ENCODE peak calls at places on chromosomes 1 and 21, in five cellular contexts. T is heart right ventricle, E is brain microvascular endothelial cell, S is pancreas, M is fibroblast of lung. N is an unnamed sample. For H3K36me3, the result is how much of the 10 kb centered on the place peaks cover.

GRCh38 chr1:184158911-184159701 is 107.6 kb downstream of the TSEN15 start:
- DNase-seq in T (no peak), S (no peak), E (no peak), M (no peak), N (no peak)

GRCh38 chr1:3119748-3120524 is 50.9 kb downstream of the PRDM16 start:
- DNase-seq in T (peak), S (no peak), M (no peak), E (no peak), N (no peak)

GRCh38 chr1:93910305-93910704 is 1.1 kb upstream of the GCLM start:
- DNase-seq in M (no peak), S (no peak), T (no peak), E (no peak), N (no peak)

GRCh38 chr1:51472349-51472748 is 46.7 kb downstream of the EPS15 start:
- DNase-seq in S (no peak), M (peak), E (no peak), T (no peak), N (no peak)

GRCh38 chr1:223702735-223703667 is 9.3 kb upstream of the CAPN2 start:
- DNase-seq in E (no peak), T (no peak), M (peak), S (no peak), N (no peak)

GRCh38 chr1:54800899-54801759 is at the start of gene TTC22:
- DNase-seq in M (no peak), T (no peak), E (no peak), S (peak), N (no peak)

GRCh38 chr21:34818663-34819158 is 149.9 kb downstream of the CLIC6 start:
- DNase-seq in T (no peak), M (peak), E (no peak), S (no peak), N (no peak)

GRCh38 chr1:7464736-7465135 is 306.4 kb upstream of the VAMP3 start:
- DNase-seq in T (no peak), E (no peak), S (no peak), M (no peak), N (no peak)

GRCh38 chr21:39094847-39095525 is 88.3 kb downstream of the PSMG1 start:
- DNase-seq in T (no peak), M (peak), S (no peak), E (peak), N (no peak)

GRCh38 chr1:17433261-17433660 is 6.2 kb downstream of the RCC2 start:
- DNase-seq in S (no peak), T (no peak), E (no peak), M (no peak), N (no peak)

GRCh38 chr21:46096596-46096981 is 1.3 kb upstream of the COL6A2 start:
- DNase-seq in T (no peak), M (no peak), S (no peak), E (no peak), N (no peak)

GRCh38 chr1:168799918-168800605 is 71.1 kb upstream of the DPT start:
- DNase-seq in E (no peak), S (no peak), M (no peak), T (no peak), N (no peak)

GRCh38 chr1:1285618-1286311 is 5.5 kb downstream of the SCNN1D start:
- DNase-seq in S (no peak), E (no peak), T (no peak), M (no peak), N (no peak)

GRCh38 chr1:17829579-17829978 is 74.4 kb downstream of the ACTL8 start:
- DNase-seq in E (no peak), T (peak), S (no peak), M (no peak), N (no peak)

GRCh38 chr1:56147459-56147858 is 431.9 kb downstream of the PLPP3 start:
- DNase-seq in S (no peak), E (no peak), T (no peak), M (no peak), N (no peak)

GRCh38 chr21:37780991-37781983 is 135.0 kb downstream of the KCNJ6 start:
- DNase-seq in M (no peak), E (no peak), S (no peak), T (no peak), N (no peak)

GRCh38 chr1:180954766-180955165 is 42.1 kb downstream of the KIAA1614 start:
- DNase-seq in E (no peak), S (no peak), M (no peak), T (no peak), N (no peak)

GRCh38 chr1:19481826-19482398 is 3.4 kb downstream of the CAPZB start:
- DNase-seq in T (no peak), M (no peak), E (no peak), S (no peak), N (no peak)

GRCh38 chr1:55472784-55473183 is 257.6 kb upstream of the USP24 start:
- DNase-seq in T (no peak), M (no peak), E (no peak), S (no peak), N (no peak)

GRCh38 chr21:32174819-32175218 is 104.0 kb downstream of the MIS18A start:
- DNase-seq in E (no peak), T (no peak), S (no peak), M (no peak), N (no peak)

GRCh38 chr1:19336543-19336942 is 24.4 kb downstream of the SLC66A1 start:
- DNase-seq in S (no peak), T (no peak), M (no peak), E (no peak), N (no peak)

GRCh38 chr21:14977814-14978213 is 87.0 kb downstream of the NRIP1 start:
- DNase-seq in S (no peak), M (no peak), T (no peak), E (no peak), N (no peak)

GRCh38 chr1:204523605-204524215 is 7.5 kb downstream of the MDM4 start:
- DNase-seq in E (no peak), T (no peak), M (no peak), S (no peak), N (no peak)

GRCh38 chr1:4174291-4175200 is 274.5 kb upstream of the C1orf174 start:
- DNase-seq in E (no peak), S (no peak), T (no peak), M (no peak), N (no peak)

GRCh38 chr1:174871886-174872285 is 127.9 kb upstream of the CACYBP start:
- DNase-seq in M (no peak), T (no peak), E (no peak), S (no peak), N (no peak)

GRCh38 chr1:150053911-150054310 is 13.7 kb upstream of the VPS45 start:
- DNase-seq in T (no peak), E (no peak), M (no peak), S (no peak), N (no peak)

GRCh38 chr1:207925210-207925609 is 14.3 kb upstream of the CD34 start:
- DNase-seq in S (no peak), E (peak), T (peak), M (peak), N (no peak)

GRCh38 chr1:119635801-119636390 is 12.2 kb downstream of the ZNF697 start:
- DNase-seq in T (no peak), E (peak), M (no peak), S (no peak), N (no peak)

GRCh38 chr21:21232320-21232719 is 234.1 kb downstream of the NCAM2 start:
- DNase-seq in M (peak), S (no peak), E (peak), T (no peak), N (no peak)

GRCh38 chr1:31372961-31373896 is at the start of gene FABP3:
- DNase-seq in E (peak), T (peak), S (peak), M (peak), N (peak)

GRCh38 chr1:16143005-16143565 is 12.8 kb downstream of the EPHA2 start:
- DNase-seq in E (no peak), M (no peak), T (no peak), S (no peak), N (no peak)

DNA sequence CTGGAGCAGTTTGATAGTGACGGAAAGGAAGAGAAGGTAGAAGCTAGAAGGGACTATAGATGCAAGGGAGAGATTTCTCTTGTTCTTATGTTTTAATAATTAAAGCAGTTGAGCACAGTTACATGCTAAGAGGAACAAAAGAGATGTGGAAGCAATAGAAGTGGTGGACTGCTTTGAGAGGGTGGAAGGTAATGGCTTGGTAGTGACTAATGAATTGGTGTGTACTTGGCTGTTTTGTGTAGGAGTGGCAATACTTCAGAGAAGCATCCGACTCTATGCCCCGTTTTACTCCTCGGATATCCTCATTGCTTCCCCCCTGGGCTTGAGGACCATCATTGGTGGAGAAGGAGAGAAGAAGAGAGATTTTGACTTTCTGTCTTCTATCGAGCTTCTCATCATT is 12.8 kb downstream of the UTP25 start:
- DNase-seq in T (no peak), S (no peak), E (no peak), M (no peak), N (no peak)
- H3K36me3 ChIP-seq in T (half or more), S (under half), E (half or more), M (under half), N (half or more)

GRCh38 chr1:115507256-115507589 is 134.5 kb upstream of the VANGL1 start:
- DNase-seq in S (no peak), E (peak), T (no peak), M (peak), N (no peak)
- TF ChIP-seq CTCF in S (no peak), E (peak), T (no peak), M (peak), N (no peak)

GRCh38 chr1:172391972-172392371 is 28.5 kb upstream of the C1orf105 start:
- DNase-seq in M (no peak), E (no peak), S (no peak), T (no peak), N (no peak)

GRCh38 chr1:172394811-172395210 is 25.7 kb upstream of the C1orf105 start:
- DNase-seq in E (no peak), S (no peak), M (no peak), T (no peak), N (no peak)

GRCh38 chr1:172394167-172394751 is 26.2 kb upstream of the C1orf105 start:
- DNase-seq in S (no peak), E (no peak), T (no peak), M (no peak), N (no peak)

GRCh38 chr1:172390620-172391491 is 29.6 kb upstream of the C1orf105 start:
- DNase-seq in E (peak), S (peak), M (no peak), T (no peak), N (no peak)

GRCh38 chr1:172393354-172393753 is 27.1 kb upstream of the C1orf105 start:
- DNase-seq in S (no peak), E (no peak), T (no peak), M (no peak), N (no peak)
- H3K27ac ChIP-seq in S (peak), E (no peak), T (no peak), M (no peak), N (peak)

DNA sequence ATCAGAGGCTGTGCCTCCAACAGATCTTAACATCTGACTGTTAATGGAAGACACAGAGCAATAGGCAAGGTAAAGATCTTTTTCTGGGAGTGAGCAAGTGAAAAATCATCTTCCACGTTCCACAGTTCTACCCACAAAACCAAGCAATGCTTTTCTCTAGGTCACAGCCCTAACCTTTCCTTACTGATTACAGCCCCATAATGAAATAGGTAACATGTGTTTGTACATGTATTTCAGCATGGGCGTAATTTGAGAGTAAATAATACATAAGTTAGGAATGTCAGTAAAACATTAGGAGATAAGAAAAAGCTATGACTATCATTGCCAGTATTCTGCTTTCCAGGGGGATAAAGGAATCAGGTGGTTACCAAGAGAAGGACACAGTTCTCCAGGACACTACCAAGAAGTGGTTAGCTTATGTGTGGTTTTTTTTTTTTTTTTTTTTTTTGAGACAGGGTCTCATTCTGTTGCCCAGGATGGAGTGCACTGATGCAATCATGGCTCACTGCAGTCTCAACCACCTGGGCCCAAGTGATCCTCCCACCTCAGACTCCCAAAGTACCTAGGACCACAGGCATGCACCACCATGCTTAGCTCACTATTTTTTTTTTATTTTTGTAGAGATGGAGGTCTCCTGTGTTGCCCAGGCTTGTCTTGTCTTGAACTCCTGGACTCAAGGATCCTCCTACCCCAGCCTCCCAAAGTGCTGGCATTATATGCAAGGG is 72.0 kb downstream of the DAP3 start:
- DNase-seq in E (no peak), S (no peak), T (no peak), M (no peak), N (no peak)
- H3K36me3 ChIP-seq in E (half or more), S (under half), T (half or more), M (under half), N (half or more)

GRCh38 chr1:203286161-203286984 is 18.9 kb upstream of the BTG2 start:
- DNase-seq in M (no peak), E (no peak), S (peak), T (no peak), N (no peak)
- TF ChIP-seq CTCF in M (no peak), E (no peak), S (no peak), T (no peak), N (no peak)

GRCh38 chr1:8705104-8705503 is 112.3 kb downstream of the RERE start:
- DNase-seq in T (no peak), E (no peak), S (no peak), M (no peak), N (no peak)

GRCh38 chr1:8706291-8706690 is 111.1 kb downstream of the RERE start:
- DNase-seq in E (no peak), M (no peak), T (no peak), S (no peak), N (no peak)

GRCh38 chr1:8702121-8702520 is 115.3 kb downstream of the RERE start:
- DNase-seq in E (peak), S (peak), T (no peak), M (peak), N (no peak)

GRCh38 chr1:8699679-8700078 is 117.8 kb downstream of the RERE start:
- DNase-seq in E (no peak), T (no peak), M (no peak), S (no peak), N (no peak)

DNA sequence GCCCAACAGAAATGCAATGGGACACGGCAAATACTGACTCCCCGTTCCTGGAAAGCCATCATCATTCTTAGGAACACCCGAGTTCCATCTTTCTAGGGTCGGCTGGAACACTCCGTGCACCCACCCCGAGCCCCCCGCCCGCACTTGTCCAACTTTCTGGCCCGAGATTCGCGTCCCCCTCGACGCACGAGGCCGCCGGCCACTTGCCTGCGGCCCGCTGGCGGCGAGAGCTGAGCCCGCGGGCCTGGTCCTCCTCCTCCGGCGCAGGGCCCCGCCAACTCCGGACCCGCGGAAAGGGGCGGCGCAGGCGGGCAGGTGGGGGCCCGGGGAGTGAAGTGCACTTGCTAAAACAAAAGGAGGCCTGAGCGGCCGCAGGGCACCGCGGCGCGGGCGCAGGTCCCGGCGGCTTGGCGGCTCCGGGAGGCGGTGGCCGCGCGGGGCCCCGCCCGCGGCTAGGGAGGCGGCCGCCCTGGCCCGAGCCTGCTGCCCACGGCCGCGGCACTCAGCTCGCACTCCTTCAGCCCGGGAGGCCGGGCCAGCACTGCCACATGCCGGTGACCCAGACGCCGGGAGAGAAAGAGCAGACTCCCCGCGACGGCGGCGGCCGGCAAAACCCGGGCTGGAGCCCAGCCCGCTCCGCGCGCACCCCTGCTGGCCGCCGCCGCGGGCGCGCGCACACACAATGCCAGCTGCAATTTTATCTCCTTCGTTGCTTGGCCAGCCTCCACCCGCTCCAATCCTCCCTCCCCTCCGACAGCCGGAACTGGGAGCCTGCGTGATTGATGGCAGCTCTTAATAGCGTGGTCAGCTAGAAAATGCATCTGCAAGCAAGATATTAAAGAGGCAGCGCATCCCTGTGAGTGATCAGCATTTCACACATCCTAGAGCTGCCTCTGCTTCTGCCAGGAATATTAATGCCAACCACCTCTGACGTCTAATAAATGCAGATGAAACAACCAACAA is 114.3 kb downstream of the RERE start:
- DNase-seq in M (peak), S (peak), E (peak), T (peak), N (peak)
- H3K27ac ChIP-seq in M (peak), S (peak), E (peak), T (peak), N (peak)

GRCh38 chr1:38175062-38175461 is 128.5 kb upstream of the POU3F1 start:
- DNase-seq in E (no peak), M (no peak), T (peak), S (no peak), N (no peak)

GRCh38 chr1:38183747-38184146 is 137.2 kb upstream of the POU3F1 start:
- DNase-seq in T (no peak), M (no peak), E (no peak), S (no peak), N (no peak)

GRCh38 chr1:38178236-38178635 is 131.6 kb upstream of the POU3F1 start:
- DNase-seq in T (no peak), E (no peak), M (no peak), S (no peak), N (no peak)

GRCh38 chr1:38183094-38183493 is 136.5 kb upstream of the POU3F1 start:
- DNase-seq in M (no peak), E (no peak), S (no peak), T (no peak), N (no peak)

DNA sequence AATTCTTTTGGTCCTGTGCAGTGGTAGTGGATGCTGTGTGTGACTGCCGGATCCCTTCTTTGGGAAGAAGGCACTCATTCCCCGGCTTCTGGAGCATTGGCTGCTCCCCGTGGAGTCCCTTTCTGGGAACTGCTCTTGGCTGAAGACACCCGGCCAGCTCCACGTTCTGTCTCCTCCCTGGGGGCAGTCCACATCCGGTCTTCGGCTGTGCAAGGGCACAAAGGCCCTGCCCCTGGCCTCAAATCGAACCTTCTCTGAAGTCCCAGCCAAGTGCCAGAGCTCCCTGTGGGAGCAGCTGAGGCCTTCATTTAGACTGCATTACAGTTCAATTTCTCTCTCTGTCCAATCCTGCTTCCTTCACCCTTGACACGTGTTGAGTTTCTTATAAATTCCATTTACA is 132.8 kb upstream of the POU3F1 start:
- DNase-seq in E (no peak), T (peak), S (no peak), M (no peak), N (no peak)
- H3K36me3 ChIP-seq in E (under half), T (under half), S (under half), M (under half), N (under half)

GRCh38 chr1:27606708-27607238 is 2.8 kb upstream of the AHDC1 start:
- DNase-seq in T (no peak), S (no peak), E (no peak), M (no peak), N (no peak)
- TF ChIP-seq CTCF in T (no peak), S (no peak), E (no peak), M (no peak), N (no peak)

GRCh38 chr1:155166006-155166372 is 7.1 kb downstream of the KRTCAP2 start:
- DNase-seq in M (no peak), S (no peak), T (no peak), E (no peak), N (no peak)
- H3K27ac ChIP-seq in M (no peak), S (no peak), T (peak), E (no peak), N (no peak)